ENCODE peak calls at places on chromosomes 11 and 22, in nine cellular contexts. P is body of pancreas; R is gastrocnemius medialis; M is stomach; F is CD8-positive, alpha-beta memory T cell; I is breast epithelium; B is CD4-positive, alpha-beta memory T cell; U is osteoblast; T is heart right ventricle. W is an unnamed sample.

GRCh38 chr22:38335077-38335476 is 17.8 kb upstream of the CSNK1E start:
- DNase-seq in P (no peak), R (no peak), M (no peak), F (no peak), I (no peak), B (no peak), U (peak), T (no peak), W (no peak)

GRCh38 chr11:64870893-64871849 is 7.2 kb downstream of the EHD1 start:
- DNase-seq in P (no peak), R (no peak), M (no peak), F (no peak), I (no peak), B (no peak), U (no peak), T (no peak), W (no peak)

GRCh38 chr22:24952837-24953293 is 349 bp downstream of the KIAA1671 start:
- DNase-seq in P (peak), R (peak), M (peak), F (no peak), I (peak), B (no peak), U (peak), T (peak), W (no peak)

GRCh38 chr11:123707606-123708205 is 33.8 kb downstream of the ZNF202 start:
- DNase-seq in P (peak), R (peak), M (peak), F (peak), I (peak), B (peak), U (peak), T (no peak), W (no peak)

GRCh38 chr11:9726313-9727022 is 62.6 kb downstream of the SWAP70 start:
- DNase-seq in P (no peak), R (no peak), M (no peak), F (no peak), I (no peak), B (no peak), U (peak), T (no peak), W (no peak)

GRCh38 chr22:27152883-27153282 is 495.5 kb downstream of the MIAT start:
- DNase-seq in P (no peak), R (no peak), M (no peak), F (no peak), I (no peak), B (no peak), U (no peak), T (no peak), W (no peak)

GRCh38 chr11:32225491-32226285 is 134.8 kb downstream of the RCN1 start:
- DNase-seq in P (no peak), R (no peak), M (no peak), F (no peak), I (no peak), B (no peak), U (no peak), T (no peak), W (no peak)

GRCh38 chr11:12167098-12167999 is 57.0 kb downstream of the MICAL2 start:
- DNase-seq in P (no peak), R (no peak), M (no peak), F (no peak), I (no peak), B (no peak), U (no peak), T (no peak), W (no peak)

GRCh38 chr11:8604078-8604723 is 10.2 kb upstream of the STK33 start:
- DNase-seq in P (peak), R (peak), M (peak), F (no peak), I (no peak), B (no peak), U (peak), T (peak), W (no peak)

GRCh38 chr22:40341604-40342003 is 4.7 kb upstream of the ADSL start:
- DNase-seq in P (no peak), R (no peak), M (no peak), F (no peak), I (no peak), B (no peak), U (no peak), T (no peak), W (no peak)

GRCh38 chr11:61747389-61748285 is 4.8 kb upstream of the MYRF start:
- DNase-seq in P (peak), R (peak), M (peak), F (no peak), I (no peak), B (peak), U (peak), T (peak), W (peak)

GRCh38 chr11:130527648-130528300 is 79.3 kb downstream of the ADAMTS15 start:
- DNase-seq in P (no peak), R (no peak), M (no peak), F (no peak), I (no peak), B (no peak), U (no peak), T (peak), W (no peak)

GRCh38 chr11:13294771-13295579 is 17.4 kb downstream of the BMAL1 start:
- DNase-seq in P (no peak), R (no peak), M (no peak), F (no peak), I (no peak), B (no peak), U (no peak), T (no peak), W (no peak)

GRCh38 chr11:117563556-117563955 is 233.5 kb downstream of the DSCAML1 start:
- DNase-seq in P (no peak), R (no peak), M (no peak), F (no peak), I (no peak), B (no peak), U (no peak), T (no peak), W (no peak)

GRCh38 chr22:22179858-22180257 is 64.7 kb upstream of the VPREB1 start:
- DNase-seq in P (no peak), R (no peak), M (no peak), F (no peak), I (no peak), B (no peak), U (no peak), T (no peak), W (no peak)

GRCh38 chr11:23313001-23313400 is 452.7 kb upstream of the CCDC179 start:
- DNase-seq in P (no peak), R (no peak), M (no peak), F (no peak), I (no peak), B (no peak), U (no peak), T (no peak), W (no peak)

GRCh38 chr22:32870474-32870873 is 69.0 kb downstream of the TIMP3 start:
- DNase-seq in P (no peak), R (no peak), M (no peak), F (no peak), I (no peak), B (no peak), U (no peak), T (no peak), W (no peak)

GRCh38 chr11:129992161-129992944 is 10.3 kb downstream of the PRDM10 start:
- DNase-seq in P (peak), R (peak), M (peak), F (peak), I (peak), B (peak), U (no peak), T (no peak), W (no peak)

GRCh38 chr22:37203354-37204044 is 8.8 kb downstream of the SSTR3 start:
- DNase-seq in P (no peak), R (no peak), M (no peak), F (no peak), I (no peak), B (no peak), U (peak), T (no peak), W (no peak)

GRCh38 chr11:110207089-110207488 is 89.3 kb downstream of the RDX start:
- DNase-seq in P (no peak), R (no peak), M (no peak), F (no peak), I (no peak), B (no peak), U (no peak), T (no peak), W (no peak)

GRCh38 chr11:72278911-72279310 is 34.9 kb upstream of the PHOX2A start:
- DNase-seq in P (no peak), R (no peak), M (no peak), F (no peak), I (no peak), B (no peak), U (no peak), T (no peak), W (no peak)

GRCh38 chr22:44972363-44973083 is 37.3 kb downstream of the PHF21B start:
- DNase-seq in P (no peak), R (no peak), M (no peak), F (no peak), I (peak), B (no peak), U (peak), T (no peak), W (no peak)

GRCh38 chr11:121521145-121522042 is 68.6 kb upstream of the SORL1-AS1 start:
- DNase-seq in P (no peak), R (no peak), M (no peak), F (no peak), I (no peak), B (no peak), U (peak), T (no peak), W (no peak)

GRCh38 chr22:46436595-46437163 is 100.7 kb downstream of the CELSR1 start:
- DNase-seq in P (no peak), R (no peak), M (no peak), F (no peak), I (no peak), B (no peak), U (no peak), T (no peak), W (no peak)

GRCh38 chr22:26648011-26648497 is 9.3 kb upstream of the MIAT start:
- DNase-seq in P (no peak), R (no peak), M (no peak), F (peak), I (no peak), B (peak), U (no peak), T (no peak), W (no peak)

GRCh38 chr11:11411401-11411985 is 58.4 kb upstream of the CSNK2A3 start:
- DNase-seq in P (no peak), R (no peak), M (no peak), F (no peak), I (no peak), B (no peak), U (no peak), T (no peak), W (no peak)

GRCh38 chr22:50569896-50570535 is 7.3 kb upstream of the SYCE3 start:
- DNase-seq in P (no peak), R (no peak), M (no peak), F (peak), I (no peak), B (no peak), U (peak), T (no peak), W (no peak)

GRCh38 chr11:36386411-36386810 is 90.3 kb downstream of the PRR5L start:
- DNase-seq in P (no peak), R (no peak), M (no peak), F (no peak), I (no peak), B (no peak), U (no peak), T (no peak), W (no peak)

GRCh38 chr11:102733232-102733875 is 8.6 kb upstream of the MMP8 start:
- DNase-seq in P (peak), R (no peak), M (peak), F (no peak), I (no peak), B (no peak), U (peak), T (peak), W (no peak)

GRCh38 chr11:29321293-29322132 is 695.3 kb downstream of the KCNA4 start:
- DNase-seq in P (no peak), R (no peak), M (no peak), F (no peak), I (no peak), B (no peak), U (no peak), T (no peak), W (no peak)

GRCh38 chr22:33853200-33854097 is 66.8 kb downstream of the LARGE1 start:
- DNase-seq in P (peak), R (peak), M (peak), F (no peak), I (peak), B (peak), U (peak), T (peak), W (no peak)

GRCh38 chr11:76235233-76236091 is 29.2 kb upstream of the WNT11 start:
- DNase-seq in P (peak), R (peak), M (peak), F (peak), I (peak), B (peak), U (peak), T (peak), W (peak)
- H3K27ac ChIP-seq in P (peak), R (peak), M (peak), F (peak), I (peak), B (peak), U (peak), T (peak), W (peak)

DNA sequence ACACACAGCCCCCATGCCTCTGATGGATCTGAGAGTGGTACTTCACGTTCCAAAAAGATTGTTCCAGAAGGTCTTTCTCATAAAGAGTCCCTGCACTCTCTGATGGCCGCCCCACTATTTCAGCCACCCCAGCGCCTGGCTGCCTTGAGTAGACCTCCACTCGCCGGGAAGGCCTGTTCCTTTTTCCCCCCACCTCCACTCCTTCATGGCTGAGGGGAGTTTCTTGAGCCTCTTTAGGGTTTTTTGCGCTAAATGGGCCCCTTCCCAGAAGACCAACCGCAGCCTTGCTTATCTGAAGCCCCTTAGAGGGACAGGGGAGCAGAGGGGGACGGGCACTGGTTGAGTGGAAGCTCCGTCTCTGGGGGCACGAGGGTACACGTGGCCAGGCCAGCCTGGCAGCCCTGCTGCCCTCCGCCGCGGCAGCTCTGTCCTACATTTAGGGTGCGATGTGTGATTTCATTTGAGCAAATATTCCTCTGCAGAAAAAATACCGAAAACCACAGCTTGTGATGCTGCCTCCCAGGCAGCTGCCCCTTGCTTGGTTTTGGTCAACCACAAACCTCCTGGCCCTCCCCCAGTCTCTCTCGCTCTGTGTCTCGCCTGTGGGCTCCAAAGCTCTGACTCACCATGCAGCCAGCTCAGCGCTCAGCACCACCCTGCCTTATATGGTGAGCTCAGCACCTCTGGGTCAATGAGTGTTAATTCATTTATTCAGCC is 88.7 kb downstream of the TP53I11 start:
- DNase-seq in P (peak), R (peak), M (peak), F (peak), I (peak), B (peak), U (peak), T (peak), W (no peak)
- H3K27ac ChIP-seq in P (no peak), R (no peak), M (peak), F (no peak), I (no peak), B (no peak), U (peak), T (peak), W (no peak)

DNA sequence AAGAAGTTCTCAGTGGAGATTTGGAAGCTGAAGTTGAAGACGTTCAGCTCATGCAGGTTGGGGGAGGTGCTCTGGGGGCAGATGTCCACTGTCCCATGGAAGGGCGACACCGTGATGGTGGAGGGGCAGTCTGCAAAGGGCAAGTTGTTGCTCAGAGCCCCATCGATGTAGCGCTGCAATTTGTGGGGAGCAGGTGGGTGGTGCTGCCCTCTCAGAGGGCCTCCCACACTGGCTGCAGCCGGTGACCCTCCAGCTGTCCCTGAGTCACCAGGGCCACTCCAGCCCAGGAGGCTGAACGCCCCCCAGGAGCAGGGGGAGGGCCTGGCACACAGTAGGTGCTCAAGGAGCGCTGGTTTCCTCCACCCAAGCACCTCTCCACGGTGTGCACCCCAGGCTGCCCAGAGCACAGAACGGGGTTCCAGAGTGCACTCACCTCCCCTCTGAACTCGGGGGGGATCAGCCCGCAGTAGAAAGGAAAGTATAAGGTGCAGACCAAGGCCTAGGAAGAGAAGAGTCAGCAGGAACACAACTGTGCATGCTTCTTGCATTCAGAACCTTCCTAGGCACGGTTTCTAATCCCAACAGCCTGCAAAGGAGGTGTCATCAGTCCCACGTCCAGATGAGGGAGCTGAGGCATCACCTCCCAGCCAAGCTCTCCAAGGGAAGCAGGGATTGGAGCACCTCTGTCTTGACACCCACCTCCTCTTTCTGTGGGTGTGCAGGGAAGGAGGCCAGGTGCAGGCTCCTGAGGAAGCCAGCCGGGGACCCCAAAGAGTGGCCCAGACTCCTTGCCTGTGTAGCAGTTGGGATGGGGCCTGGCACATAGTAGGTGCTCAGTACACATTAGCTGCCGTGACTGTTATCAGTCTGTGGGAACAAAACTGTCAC is 2.2 kb downstream of the PNPLA5 start:
- DNase-seq in P (no peak), R (peak), M (no peak), F (no peak), I (no peak), B (no peak), U (peak), T (no peak), W (no peak)
- H3K27ac ChIP-seq in P (no peak), R (no peak), M (no peak), F (no peak), I (no peak), B (no peak), U (no peak), T (no peak), W (no peak)

GRCh38 chr11:93545566-93545965 is 2.4 kb upstream of the SMCO4 start:
- DNase-seq in P (no peak), R (no peak), M (no peak), F (no peak), I (no peak), B (no peak), U (no peak), T (no peak), W (no peak)

GRCh38 chr11:93547028-93547427 is 3.8 kb upstream of the SMCO4 start:
- DNase-seq in P (no peak), R (no peak), M (no peak), F (no peak), I (no peak), B (no peak), U (no peak), T (no peak), W (no peak)

GRCh38 chr11:93549986-93550385 is 6.8 kb upstream of the SMCO4 start:
- DNase-seq in P (no peak), R (no peak), M (no peak), F (no peak), I (no peak), B (no peak), U (no peak), T (no peak), W (no peak)

GRCh38 chr11:93547768-93548167 is 4.6 kb upstream of the SMCO4 start:
- DNase-seq in P (no peak), R (no peak), M (no peak), F (no peak), I (no peak), B (no peak), U (no peak), T (no peak), W (no peak)

GRCh38 chr11:93548679-93549319 is 5.6 kb upstream of the SMCO4 start:
- DNase-seq in P (no peak), R (no peak), M (no peak), F (no peak), I (no peak), B (no peak), U (no peak), T (no peak), W (no peak)
- H3K27ac ChIP-seq in P (no peak), R (no peak), M (no peak), F (no peak), I (no peak), B (no peak), U (no peak), T (no peak), W (no peak)

DNA sequence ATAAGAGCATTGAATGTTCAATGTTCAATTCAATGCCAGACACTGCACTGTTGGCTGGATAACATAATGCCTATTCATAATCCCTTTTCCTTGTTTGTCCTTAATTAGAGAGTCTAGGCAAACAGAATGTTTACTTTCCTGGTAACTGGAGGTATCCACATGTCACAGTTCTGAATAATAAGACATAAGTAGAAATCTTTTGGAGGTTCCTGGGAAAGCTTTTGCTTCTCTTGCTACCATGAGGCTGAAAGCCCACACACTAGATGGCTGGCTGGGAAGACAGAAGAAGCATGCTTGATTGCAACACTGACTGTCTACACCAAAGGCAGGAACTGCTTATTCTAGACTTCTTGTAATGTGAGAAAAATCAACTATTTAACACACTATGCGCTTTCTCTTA is 79.5 kb downstream of the GAB2 start:
- DNase-seq in P (no peak), R (no peak), M (no peak), F (no peak), I (no peak), B (no peak), U (no peak), T (no peak), W (no peak)
- H3K27ac ChIP-seq in P (no peak), R (no peak), M (no peak), F (no peak), I (peak), B (no peak), U (no peak), T (peak), W (peak)

GRCh38 chr22:29815580-29815979 is 22.5 kb downstream of the ASCC2 start:
- DNase-seq in P (no peak), R (no peak), M (no peak), F (no peak), I (no peak), B (no peak), U (no peak), T (no peak), W (no peak)

GRCh38 chr22:29814003-29814402 is 24.1 kb downstream of the ASCC2 start:
- DNase-seq in P (no peak), R (peak), M (no peak), F (no peak), I (peak), B (no peak), U (no peak), T (no peak), W (no peak)

GRCh38 chr22:29813563-29813962 is 24.5 kb downstream of the ASCC2 start:
- DNase-seq in P (no peak), R (no peak), M (no peak), F (no peak), I (no peak), B (no peak), U (no peak), T (no peak), W (no peak)

GRCh38 chr22:29811377-29811776 is 26.7 kb downstream of the ASCC2 start:
- DNase-seq in P (no peak), R (no peak), M (peak), F (no peak), I (no peak), B (no peak), U (no peak), T (no peak), W (no peak)

DNA sequence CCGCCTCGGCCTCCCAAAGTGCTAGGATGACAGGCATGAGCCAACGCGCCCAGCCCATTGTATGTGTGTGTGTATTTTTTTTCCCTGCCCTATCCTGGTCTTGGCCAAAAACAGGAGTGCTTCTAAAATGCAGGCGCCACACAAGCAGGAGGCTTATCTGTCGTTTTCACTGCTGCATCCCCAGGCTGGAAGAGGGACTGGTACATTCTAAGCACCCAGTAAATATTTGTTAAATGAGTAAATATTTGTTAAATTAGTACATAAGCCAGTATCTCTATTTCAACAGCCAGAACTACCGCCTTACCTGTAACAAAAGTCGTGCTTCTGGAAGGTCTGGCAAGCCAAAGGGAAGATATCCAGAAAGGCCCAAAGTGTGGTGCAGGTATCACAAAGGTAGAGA is 24.9 kb downstream of the ASCC2 start:
- DNase-seq in P (no peak), R (no peak), M (peak), F (no peak), I (no peak), B (no peak), U (no peak), T (no peak), W (no peak)
- H3K27ac ChIP-seq in P (no peak), R (peak), M (peak), F (no peak), I (peak), B (no peak), U (no peak), T (no peak), W (no peak)